ENCODE peak calls at places on chromosome 3, in seven cellular contexts. O is mesenchymal stem cell, U is neuronal stem cell, X is H9, Y is mesendoderm, B is IMR-90, E is trophoblast cell. I is an unnamed sample.
A peak's percentile ranks its signal among the peaks of the same experiment; 100 is the strongest.

GRCh38 chr3:49415931-49416601 is 3.8 kb downstream of the TCTA start:
- DNase-seq in E (peak; percentile 94), U (no peak), X (no peak), Y (no peak), O (no peak), B (no peak), I (no peak)

GRCh38 chr3:58899159-58899952 is 150.5 kb downstream of the CFAP20DC start:
- DNase-seq in Y (peak; percentile 26), U (no peak), B (no peak), E (no peak), O (no peak), X (peak; percentile 26), I (peak; percentile 41)

GRCh38 chr3:46881819-46882376 is 4.4 kb downstream of the PTH1R start:
- DNase-seq in X (no peak), E (no peak), O (peak; percentile 25), B (no peak), U (no peak), Y (peak; percentile 71), I (no peak)

GRCh38 chr3:111882194-111882593 is 23.1 kb downstream of the PHLDB2 start:
- DNase-seq in X (no peak), B (no peak), U (no peak), E (no peak), Y (no peak), O (no peak), I (no peak)

GRCh38 chr3:66486646-66487045 is 14.2 kb downstream of the LRIG1 start:
- DNase-seq in O (peak; percentile 83), B (peak; percentile 89), E (no peak), Y (no peak), U (no peak), X (no peak), I (no peak)

GRCh38 chr3:32177702-32178198 is 60.7 kb upstream of the CMTM8 start:
- DNase-seq in U (peak; percentile 51), X (peak; percentile 83), O (peak; percentile 71), Y (peak; percentile 95), E (peak; percentile 79), B (peak; percentile 47), I (no peak)

GRCh38 chr3:26264708-26265107 is 357.9 kb upstream of the LRRC3B start:
- DNase-seq in U (no peak), E (no peak), X (no peak), B (no peak), Y (no peak), O (no peak), I (no peak)

GRCh38 chr3:107369791-107370190 is 7.4 kb upstream of the CCDC54 start:
- DNase-seq in X (no peak), E (no peak), B (peak; percentile 24), Y (no peak), O (no peak), U (no peak), I (no peak)

GRCh38 chr3:66195347-66195783 is 25.4 kb upstream of the SLC25A26 start:
- DNase-seq in Y (peak; percentile 54), X (peak; percentile 89), B (peak; percentile 68), O (no peak), U (no peak), E (no peak), I (peak; percentile 47)

GRCh38 chr3:140433431-140433830 is 244.4 kb upstream of the TRIM42 start:
- DNase-seq in U (no peak), O (no peak), B (no peak), Y (no peak), X (no peak), E (no peak), I (no peak)

GRCh38 chr3:98733778-98734281 is 29.3 kb upstream of the ST3GAL6 start:
- DNase-seq in B (no peak), O (peak; percentile 47), Y (peak; percentile 32), X (no peak), U (peak; percentile 8), E (no peak), I (no peak)

GRCh38 chr3:40191850-40192448 is 117.6 kb upstream of the EIF1B start:
- DNase-seq in E (peak; percentile 35), B (peak; percentile 51), Y (peak; percentile 68), U (peak; percentile 50), X (peak; percentile 62), O (peak; percentile 54), I (peak; percentile 86)

GRCh38 chr3:47113669-47114365 is 50.1 kb downstream of the SETD2 start:
- DNase-seq in B (peak; percentile 92), Y (peak; percentile 84), X (no peak), E (no peak), O (peak; percentile 43), U (no peak), I (no peak)

GRCh38 chr3:100210777-100211145 is 50.0 kb upstream of the TBC1D23 start:
- DNase-seq in X (peak; percentile 56), O (peak; percentile 99), B (peak; percentile 95), E (peak; percentile 11), Y (peak; percentile 43), U (no peak), I (peak; percentile 31)

GRCh38 chr3:62795978-62796635 is 79.1 kb downstream of the CADPS start:
- DNase-seq in Y (peak; percentile 18), O (no peak), U (no peak), B (no peak), X (no peak), E (no peak), I (no peak)

GRCh38 chr3:89303721-89304120 is 196.3 kb downstream of the EPHA3 start:
- DNase-seq in Y (no peak), E (no peak), O (no peak), U (no peak), X (no peak), B (peak; percentile 44), I (no peak)

GRCh38 chr3:55543228-55543627 is 56.1 kb upstream of the WNT5A start:
- DNase-seq in B (no peak), U (no peak), O (no peak), Y (no peak), X (no peak), E (no peak), I (no peak)

GRCh38 chr3:65619391-65620298 is 419.1 kb downstream of the MAGI1 start:
- DNase-seq in U (no peak), Y (peak; percentile 67), E (no peak), O (peak; percentile 56), B (peak; percentile 92), X (no peak), I (no peak)

GRCh38 chr3:9340450-9341009 is 22.3 kb upstream of the THUMPD3 start:
- DNase-seq in E (no peak), B (peak; percentile 93), X (no peak), Y (no peak), U (no peak), O (peak; percentile 91), I (no peak)

GRCh38 chr3:160226026-160226739 is 961 bp downstream of the C3orf80 start:
- DNase-seq in E (no peak), X (peak; percentile 53), Y (peak; percentile 58), B (no peak), U (peak; percentile 23), O (peak; percentile 24), I (no peak)

GRCh38 chr3:42014443-42014945 is 52.6 kb upstream of the ULK4 start:
- DNase-seq in O (peak; percentile 33), U (no peak), B (no peak), X (no peak), Y (peak; percentile 29), E (no peak), I (no peak)

GRCh38 chr3:194575484-194576210 is 57.6 kb downstream of the TMEM44 start:
- DNase-seq in U (no peak), O (peak; percentile 38), X (peak; percentile 54), E (no peak), B (peak; percentile 64), Y (peak; percentile 77), I (no peak)

GRCh38 chr3:57151021-57151449 is 14.1 kb downstream of the IL17RD start:
- DNase-seq in B (peak; percentile 20), X (no peak), U (no peak), E (no peak), Y (no peak), O (no peak), I (no peak)

GRCh38 chr3:135040321-135041110 is 245.5 kb downstream of the EPHB1 start:
- DNase-seq in U (no peak), E (no peak), B (no peak), X (no peak), Y (no peak), O (no peak), I (no peak)

GRCh38 chr3:143121240-143122088 is 1.9 kb downstream of the CHST2 start:
- DNase-seq in O (peak; percentile 72), Y (peak; percentile 85), X (peak; percentile 80), U (peak; percentile 26), B (peak; percentile 55), E (no peak), I (peak; percentile 82)

GRCh38 chr3:94665922-94666321 is 603.1 kb downstream of the NSUN3 start:
- DNase-seq in Y (no peak), E (no peak), B (no peak), X (no peak), O (no peak), U (no peak), I (no peak)

GRCh38 chr3:31423522-31423921 is 109.2 kb upstream of the STT3B start:
- DNase-seq in X (no peak), U (no peak), E (peak; percentile 38), O (peak; percentile 33), Y (no peak), B (peak; percentile 57), I (no peak)

GRCh38 chr3:190269096-190269495 is 53.1 kb downstream of the CLDN1 start:
- DNase-seq in O (no peak), Y (no peak), X (no peak), U (no peak), B (no peak), E (no peak), I (no peak)
- H3K23ac ChIP-seq in O (no peak overlapping the region), Y (no peak overlapping the region), X (no peak overlapping the region), U (no peak overlapping the region), B (no peak overlapping the region), E (no peak overlapping the region), I (no peak overlapping the region)

GRCh38 chr3:157133434-157134320 is 26.3 kb downstream of the CCNL1 start:
- DNase-seq in O (no peak), E (no peak), U (no peak), Y (no peak), B (no peak), X (no peak), I (no peak)
- H3K23ac ChIP-seq in O (no peak overlapping the region), E (no peak overlapping the region), U (no peak overlapping the region), Y (no peak overlapping the region), B (peak overlapping the region; percentile 12), X (no peak overlapping the region), I (no peak overlapping the region)

DNA sequence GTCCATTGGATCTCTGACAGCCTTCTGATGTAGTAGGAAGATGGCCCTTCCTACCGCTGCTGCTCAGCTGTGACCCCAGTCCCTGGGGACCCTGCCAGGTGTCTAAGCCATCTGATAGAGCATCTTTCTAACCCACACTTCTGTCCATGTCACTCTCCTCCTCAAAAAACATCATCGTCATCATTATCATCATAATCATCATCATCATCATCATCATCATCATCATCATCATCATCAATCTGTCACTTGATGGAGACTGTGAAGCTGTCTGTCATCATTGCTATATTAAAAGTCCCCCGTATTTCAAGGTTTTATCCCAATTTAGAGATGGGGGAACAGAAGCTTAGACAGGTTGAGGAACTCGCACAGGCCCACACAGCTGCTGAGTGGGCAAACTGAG is 75.1 kb upstream of the SLC6A11 start:
- DNase-seq in X (no peak), O (no peak), E (no peak), B (no peak), Y (no peak), U (no peak), I (no peak)
- H3K23ac ChIP-seq in X (no peak overlapping the region), O (no peak overlapping the region), E (no peak overlapping the region), B (no peak overlapping the region), Y (no peak overlapping the region), U (no peak overlapping the region), I (no peak overlapping the region)

DNA sequence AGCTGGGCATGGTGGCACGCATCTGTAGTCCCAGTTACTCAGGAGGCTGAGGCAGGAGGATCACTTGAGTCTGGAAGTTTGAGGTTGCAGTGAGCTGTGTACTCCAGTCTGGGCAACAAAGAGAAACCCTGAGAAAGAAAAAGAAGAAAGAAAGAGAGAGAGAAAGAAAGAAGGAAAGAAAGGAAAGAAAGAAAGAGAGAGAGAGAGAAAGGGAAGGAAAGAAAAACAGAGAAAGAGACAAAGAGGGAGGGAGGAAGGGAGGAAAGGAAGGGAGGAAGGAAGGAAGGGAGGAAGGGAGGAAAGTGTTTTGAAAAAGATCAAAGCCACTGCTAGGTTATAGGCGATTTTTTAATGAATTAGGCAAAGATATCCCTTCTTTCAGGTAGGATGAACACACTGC is 12.9 kb upstream of the PPARG start:
- DNase-seq in U (no peak), O (no peak), Y (no peak), X (no peak), E (no peak), B (no peak), I (no peak)
- H3K23ac ChIP-seq in U (no peak overlapping the region), O (no peak overlapping the region), Y (no peak overlapping the region), X (no peak overlapping the region), E (no peak overlapping the region), B (no peak overlapping the region), I (no peak overlapping the region)

I was measured in H1.